ENCODE peak calls at places on chromosomes 13 and 19, in nine cellular contexts. A is sigmoid colon; X is colonic mucosa; C is IMR-90; L is uterus; V is pancreas; P is CD8-positive, alpha-beta T cell; F is upper lobe of right lung; N is Panc1. J is an unnamed sample. For H3K4me1 and H3K9me3, the result is how much of the 10 kb centered on the place peaks cover.

GRCh38 chr19:45391346-45391745 is 13.5 kb downstream of the PPP1R13L start:
- DNase-seq in C (peak), L (no peak), V (no peak), A (no peak), N (no peak), F (no peak), P (no peak), X (no peak), J (no peak)

GRCh38 chr13:32009362-32009761 is 22.2 kb upstream of the FRY start:
- DNase-seq in L (no peak), P (no peak), N (no peak), X (no peak), C (no peak), F (no peak), V (no peak), A (no peak), J (no peak)

GRCh38 chr13:25329706-25330105 is 28.3 kb downstream of the NUP58 start:
- DNase-seq in X (no peak), F (no peak), N (no peak), V (no peak), C (peak), P (no peak), L (no peak), A (no peak), J (no peak)

GRCh38 chr19:3389876-3390361 is 23.5 kb downstream of the NFIC start:
- DNase-seq in C (peak), F (no peak), A (peak), V (peak), N (no peak), L (no peak), X (peak), P (no peak), J (no peak)

GRCh38 chr19:32652893-32653625 is 21.9 kb downstream of the ANKRD27 start:
- DNase-seq in A (peak), V (peak), P (no peak), N (no peak), L (peak), F (peak), C (peak), X (peak), J (peak)

GRCh38 chr19:6753178-6754031 is 13.8 kb downstream of the SH2D3A start:
- DNase-seq in P (peak), A (peak), V (peak), N (peak), X (peak), C (peak), F (peak), L (peak), J (peak)

GRCh38 chr19:55077106-55077505 is 1.4 kb downstream of the EPS8L1 start:
- DNase-seq in N (no peak), F (no peak), C (no peak), P (no peak), X (no peak), V (no peak), A (no peak), L (no peak), J (no peak)

GRCh38 chr13:78228940-78229339 is 310.3 kb upstream of the EDNRB start:
- DNase-seq in C (no peak), A (no peak), P (no peak), X (no peak), F (no peak), L (no peak), V (no peak), N (no peak), J (no peak)

GRCh38 chr13:99376132-99376531 is 68.9 kb upstream of the GPR183 start:
- DNase-seq in A (peak), C (no peak), N (no peak), X (no peak), P (peak), V (no peak), F (no peak), L (no peak), J (no peak)

GRCh38 chr19:46726551-46726950 is 9.6 kb upstream of the PRKD2 start:
- DNase-seq in V (no peak), P (no peak), X (no peak), F (peak), C (no peak), N (no peak), A (peak), L (no peak), J (no peak)

DNA sequence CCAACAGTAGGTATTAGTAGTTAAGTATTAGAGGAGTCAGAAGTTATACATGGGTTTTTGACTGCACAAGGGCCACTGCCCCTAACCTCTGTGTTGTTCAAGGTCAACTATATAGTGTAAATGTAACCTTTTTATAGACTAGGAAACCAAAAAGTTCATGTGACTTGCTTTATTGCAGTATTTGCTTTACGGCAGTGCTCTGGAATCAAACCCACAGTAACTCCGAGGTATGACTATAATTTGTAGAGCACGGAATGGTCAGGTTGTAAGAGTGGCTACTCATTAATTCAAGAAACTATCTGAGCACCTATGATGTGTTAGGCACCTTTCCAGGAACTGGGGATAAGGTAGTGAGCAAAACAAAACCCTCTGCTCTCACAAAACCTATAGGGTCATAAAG is 22.3 kb downstream of the SUPT20H start:
- DNase-seq in V (no peak), X (no peak), L (no peak), A (no peak), F (no peak), P (no peak), C (no peak), N (no peak), J (peak)
- H3K4me1 ChIP-seq in V (under half), X (under half), L (under half), A (under half), F (under half), P (under half), C (under half), N (under half), J (under half)

DNA sequence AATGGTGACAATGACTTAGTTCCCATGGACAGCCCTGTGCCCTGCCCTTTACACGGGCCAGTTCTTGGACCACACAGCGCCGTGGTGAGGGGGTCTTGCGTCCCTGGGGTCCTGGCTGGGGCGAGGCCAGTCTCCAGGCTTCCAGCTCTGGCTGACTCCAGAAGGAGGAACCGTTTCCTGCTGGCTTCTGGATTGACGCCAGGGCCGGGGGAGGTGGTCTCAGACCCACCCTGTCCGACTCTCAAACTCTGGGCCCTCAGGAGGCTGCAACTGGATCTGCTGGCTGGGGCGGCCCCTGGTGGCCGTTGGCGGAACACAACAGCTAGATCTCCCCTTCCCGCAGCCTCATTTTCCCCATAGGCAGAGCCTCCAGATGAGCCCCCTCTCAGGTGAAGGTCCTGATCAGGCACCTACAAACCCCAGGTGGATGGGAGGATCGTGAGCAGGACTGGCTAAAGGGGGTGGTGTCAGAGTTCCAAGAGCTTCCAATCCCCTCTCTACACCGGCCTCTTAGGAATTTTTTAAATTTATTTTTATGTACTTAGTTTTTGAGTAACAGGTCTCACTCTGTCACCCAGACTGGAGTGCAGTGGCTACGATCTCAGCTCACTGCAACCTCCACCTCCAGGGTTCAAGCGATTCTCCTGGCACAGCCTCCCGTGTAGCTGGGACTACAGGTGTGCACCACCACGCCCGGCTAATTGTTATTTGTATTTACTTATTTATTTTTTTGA is 8.0 kb downstream of the CCDC194 start:
- DNase-seq in A (peak), X (peak), P (peak), C (peak), N (no peak), F (peak), L (peak), V (peak), J (peak)
- TF ChIP-seq CTCF in A (peak), X (peak), P (peak), C (peak), N (peak), F (peak), L (peak), V (peak), J (peak)

DNA sequence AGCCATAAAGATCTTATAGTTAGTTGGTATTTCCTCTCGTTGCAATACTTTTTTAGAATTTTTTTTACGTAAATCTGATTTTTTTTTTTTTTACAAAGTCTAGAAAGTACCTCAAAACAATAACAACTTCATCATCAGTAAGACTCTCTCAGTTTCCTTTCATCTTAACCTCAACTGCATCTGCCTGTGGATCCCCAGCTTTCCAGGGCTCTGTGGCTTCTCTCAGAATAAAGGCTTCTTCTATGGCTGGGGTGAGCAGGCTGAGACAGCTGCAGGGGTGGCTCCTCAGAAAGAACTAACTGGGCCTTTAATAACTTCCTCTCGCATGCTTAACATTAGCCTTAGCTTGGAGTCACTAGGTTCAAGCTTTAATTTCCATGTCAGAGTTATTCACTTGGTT is 4.2 kb downstream of the ZNF506 start:
- DNase-seq in N (no peak), L (no peak), C (no peak), X (no peak), P (no peak), F (no peak), A (no peak), V (no peak), J (no peak)
- H3K9me3 ChIP-seq in N (under half), L (under half), C (under half), X (under half), P (under half), F (under half), A (under half), V (under half), J (half or more)

DNA sequence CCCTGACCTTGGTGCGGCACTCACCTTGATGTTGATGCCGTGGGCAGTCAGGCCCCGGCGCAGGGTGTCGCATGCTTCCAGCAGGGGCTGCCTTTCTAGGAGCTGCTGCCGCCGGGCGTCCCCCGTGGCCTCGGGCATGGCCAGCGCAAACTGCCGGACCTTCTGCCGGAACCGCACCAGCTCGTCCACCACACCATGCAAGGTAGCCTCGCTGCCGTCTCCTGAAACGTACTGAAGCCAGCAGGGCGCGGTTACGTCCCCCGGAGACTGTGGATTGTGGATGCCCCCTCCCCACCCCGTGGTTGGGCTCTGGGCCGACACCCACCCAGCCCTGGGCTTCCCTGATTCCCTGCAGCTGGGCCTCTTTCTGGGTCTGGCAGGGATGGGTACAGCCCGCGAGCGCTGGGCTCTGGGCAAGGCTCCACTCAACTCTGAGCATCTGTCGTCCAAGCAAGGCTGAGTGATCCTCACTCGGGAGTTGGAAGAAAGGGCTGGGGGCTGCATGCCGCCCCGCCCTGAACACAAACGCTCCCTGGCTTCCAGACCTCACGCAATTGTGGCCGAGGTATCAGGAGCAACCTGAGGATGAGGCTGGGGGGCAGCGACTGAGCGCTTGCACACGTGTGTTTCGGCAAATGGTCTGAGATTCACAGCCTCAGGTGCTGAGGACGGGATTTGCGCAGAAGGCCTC is 27.1 kb downstream of the NAXD start:
- DNase-seq in A (no peak), N (no peak), X (no peak), C (no peak), F (no peak), P (no peak), L (no peak), V (no peak), J (no peak)
- H3K4me1 ChIP-seq in A (under half), N (under half), X (under half), C (under half), F (under half), P (under half), L (under half), V (under half), J (under half)